ENCODE peak calls at places on chromosomes 11 and 22, in five cellular contexts. S is PC-3, W is transverse colon, A is epithelial cell of esophagus, T is astrocyte. K is an unnamed sample.

GRCh38 chr11:5929571-5929970 is 12.5 kb upstream of the OR56A3 start:
- DNase-seq in S (no peak), W (no peak), A (no peak), T (no peak), K (no peak)

GRCh38 chr11:36108812-36109498 is 165.1 kb downstream of the LDLRAD3 start:
- DNase-seq in S (no peak), W (no peak), A (no peak), T (no peak), K (no peak)

GRCh38 chr11:36312593-36312990 is 16.5 kb downstream of the PRR5L start:
- DNase-seq in S (peak; percentile 90), W (no peak), A (peak; percentile 69), T (peak; percentile 88), K (peak; percentile 46)

GRCh38 chr11:87859583-87859982 is 315.7 kb downstream of the RAB38 start:
- DNase-seq in S (peak; percentile 52), W (no peak), A (peak; percentile 22), T (peak; percentile 5), K (no peak)

GRCh38 chr11:36271794-36272409 is 17.3 kb downstream of the COMMD9 start:
- DNase-seq in S (peak; percentile 20), W (no peak), A (no peak), T (no peak), K (no peak)

GRCh38 chr22:23756891-23757290 is 2.7 kb upstream of the VPREB3 start:
- DNase-seq in S (no peak), W (no peak), A (no peak), T (no peak), K (no peak)

GRCh38 chr11:27282806-27283205 is 80.2 kb downstream of the CCDC34 start:
- DNase-seq in S (no peak), W (no peak), A (no peak), T (peak; percentile 78), K (peak; percentile 41)

GRCh38 chr11:35330924-35331323 is 88.4 kb downstream of the SLC1A2 start:
- DNase-seq in S (no peak), W (no peak), A (peak; percentile 11), T (no peak), K (no peak)

GRCh38 chr11:8006349-8006977 is 19.3 kb downstream of the EIF3F start:
- DNase-seq in S (peak; percentile 82), W (peak; percentile 54), A (peak; percentile 73), T (peak; percentile 39), K (peak; percentile 75)

GRCh38 chr22:38423512-38424503 is 31.2 kb downstream of the KCNJ4 start:
- DNase-seq in S (no peak), W (peak; percentile 43), A (peak; percentile 38), T (no peak), K (no peak)

GRCh38 chr11:56783448-56784041 is 35.0 kb upstream of the OR9G4 start:
- DNase-seq in S (peak; percentile 86), W (no peak), A (peak; percentile 78), T (peak; percentile 29), K (peak; percentile 64)

GRCh38 chr11:12801976-12802375 is 127.8 kb downstream of the TEAD1 start:
- DNase-seq in S (peak; percentile 38), W (no peak), A (no peak), T (no peak), K (no peak)

GRCh38 chr11:116691779-116692178 is 81.0 kb downstream of the BUD13 start:
- DNase-seq in S (peak; percentile 66), W (peak; percentile 44), A (peak; percentile 44), T (no peak), K (peak; percentile 18)

GRCh38 chr11:44747339-44747738 is 20.6 kb downstream of the TSPAN18 start:
- DNase-seq in S (no peak), W (no peak), A (no peak), T (peak; percentile 29), K (peak; percentile 97)

GRCh38 chr22:44526431-44527115 is 28.5 kb upstream of the RTL6 start:
- DNase-seq in S (no peak), W (no peak), A (no peak), T (no peak), K (no peak)

GRCh38 chr11:115676768-115677167 is 172.6 kb upstream of the CADM1 start:
- DNase-seq in S (no peak), W (no peak), A (no peak), T (peak; percentile 92), K (peak; percentile 80)

GRCh38 chr11:111443032-111443431 is 64.0 kb upstream of the POU2AF1 start:
- DNase-seq in S (no peak), W (no peak), A (no peak), T (no peak), K (no peak)

GRCh38 chr11:57131080-57131790 is 50.5 kb upstream of the LRRC55 start:
- DNase-seq in S (peak; percentile 65), W (peak; percentile 25), A (peak; percentile 69), T (no peak), K (peak; percentile 8)

GRCh38 chr22:39469681-39470461 is 13.1 kb downstream of the MGAT3 start:
- DNase-seq in S (no peak), W (no peak), A (no peak), T (no peak), K (no peak)

GRCh38 chr11:45471002-45471665 is 185.0 kb upstream of the SYT13 start:
- DNase-seq in S (no peak), W (no peak), A (no peak), T (no peak), K (no peak)

GRCh38 chr11:73981051-73981805 is 1.4 kb downstream of the UCP2 start:
- DNase-seq in S (no peak), W (no peak), A (no peak), T (no peak), K (no peak)

GRCh38 chr22:44497218-44497903 is 672 bp downstream of the RTL6 start:
- DNase-seq in S (no peak), W (peak; percentile 18), A (no peak), T (no peak), K (peak; percentile 22)

GRCh38 chr11:120601566-120601965 is 90.0 kb downstream of the GRIK4 start:
- DNase-seq in S (peak; percentile 12), W (no peak), A (no peak), T (peak; percentile 49), K (no peak)

GRCh38 chr11:19892876-19893275 is 180.2 kb downstream of the NAV2 start:
- DNase-seq in S (no peak), W (no peak), A (no peak), T (peak; percentile 59), K (peak; percentile 53)

GRCh38 chr11:5624489-5625278 is at the start of gene TRIM34:
- DNase-seq in S (peak; percentile 70), W (peak; percentile 67), A (peak; percentile 78), T (peak; percentile 55), K (peak; percentile 62)

GRCh38 chr11:34162856-34163255 is 57.4 kb downstream of the NAT10 start:
- DNase-seq in S (no peak), W (no peak), A (no peak), T (no peak), K (no peak)

GRCh38 chr22:21922370-21923162 is 30.1 kb downstream of the PPM1F start:
- DNase-seq in S (no peak), W (no peak), A (no peak), T (no peak), K (no peak)

GRCh38 chr11:57087966-57088365 is 93.8 kb upstream of the LRRC55 start:
- DNase-seq in S (no peak), W (no peak), A (no peak), T (no peak), K (no peak)

GRCh38 chr11:61173456-61173855 is 12.2 kb upstream of the VPS37C start:
- DNase-seq in S (peak; percentile 84), W (no peak), A (peak; percentile 8), T (no peak), K (peak; percentile 52)

GRCh38 chr11:79439430-79439892 is 1.4 kb downstream of the TENM4 start:
- DNase-seq in S (no peak), W (no peak), A (peak; percentile 30), T (peak; percentile 41), K (peak; percentile 37)

GRCh38 chr11:79437274-79437980 is 3.4 kb downstream of the TENM4 start:
- DNase-seq in S (no peak), W (peak; percentile 38), A (peak; percentile 59), T (peak; percentile 42), K (no peak)

GRCh38 chr11:79438631-79439429 is 2.0 kb downstream of the TENM4 start:
- DNase-seq in S (no peak), W (peak; percentile 18), A (peak; percentile 68), T (peak; percentile 30), K (peak; percentile 48)

GRCh38 chr11:79437981-79438630 is 2.7 kb downstream of the TENM4 start:
- DNase-seq in S (no peak), W (no peak), A (peak; percentile 79), T (peak; percentile 61), K (peak; percentile 78)

DNA sequence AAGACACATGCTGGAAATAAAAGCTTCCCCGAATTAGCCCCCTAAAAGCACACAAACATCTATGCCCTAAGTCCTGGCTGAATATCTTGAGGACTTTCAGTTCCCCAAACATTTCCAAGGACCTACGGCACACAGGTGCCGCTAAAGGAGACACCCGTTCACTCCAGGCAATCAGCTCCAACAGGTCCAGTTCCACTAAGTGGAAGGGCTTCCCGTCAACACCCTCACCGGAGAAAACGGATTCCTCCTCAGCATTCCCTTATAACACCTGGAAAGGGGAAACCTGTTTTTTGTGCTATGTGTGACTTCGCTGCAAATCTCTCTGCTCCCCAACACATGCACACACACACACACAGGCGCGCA is 3.9 kb downstream of the TENM4 start:
- DNase-seq in S (no peak), W (no peak), A (no peak), T (no peak), K (no peak)
- H3K4me3 ChIP-seq in S (peak overlapping the region; percentile 58), W (peak overlapping the region; percentile 20), A (peak overlapping the region; percentile 64), T (peak overlapping the region; percentile 76), K (peak overlapping the region; percentile 74)

DNA sequence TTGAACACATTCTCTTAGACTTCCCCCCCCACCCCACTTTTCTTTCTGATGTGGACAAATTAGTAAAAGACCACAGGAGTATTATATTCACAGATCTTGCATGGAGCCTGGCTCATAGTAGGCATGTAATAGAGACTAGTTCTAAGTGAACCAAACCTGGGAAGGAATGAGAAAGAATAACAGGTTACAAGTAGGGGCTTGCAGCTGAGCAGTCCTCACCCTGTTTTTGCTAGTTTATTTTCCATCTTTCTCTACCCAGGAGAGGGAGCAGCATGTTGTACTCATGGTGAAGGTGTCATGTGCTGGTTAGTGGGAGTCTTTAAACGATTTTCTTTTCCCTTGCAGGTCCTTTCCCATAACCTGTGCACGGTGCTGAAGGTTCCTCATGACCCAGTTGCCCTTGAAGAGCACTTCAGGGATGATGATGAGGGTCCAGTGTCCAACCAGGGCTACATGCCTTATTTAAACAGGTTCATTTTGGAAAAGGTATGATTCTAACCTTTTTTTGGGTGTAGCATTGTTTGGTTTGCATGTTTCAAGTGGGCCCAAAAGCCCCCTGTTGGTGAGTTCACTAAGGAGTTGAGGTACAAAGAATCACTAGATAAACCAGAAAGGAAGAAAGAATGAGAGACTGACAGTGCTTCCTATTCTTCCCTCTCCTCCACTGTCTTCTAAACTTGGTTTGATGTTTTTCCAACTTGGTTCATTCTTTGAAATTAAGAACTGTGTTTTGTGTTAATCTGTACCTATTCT is 30.1 kb downstream of the SWAP70 start:
- DNase-seq in S (no peak), W (no peak), A (peak; percentile 77), T (no peak), K (no peak)
- TF ChIP-seq CTCF in S (no peak), W (no peak), A (no peak), T (no peak), K (no peak)

GRCh38 chr11:67441731-67442401 is 1.4 kb downstream of the CORO1B start:
- DNase-seq in S (no peak), W (no peak), A (no peak), T (no peak), K (no peak)
- H3K4me3 ChIP-seq in S (peak overlapping the region; percentile 82), W (no peak overlapping the region), A (no peak overlapping the region), T (no peak overlapping the region), K (peak overlapping the region; percentile 82)

GRCh38 chr11:83409891-83410290 is 123.7 kb upstream of the CCDC90B start:
- DNase-seq in S (no peak), W (no peak), A (no peak), T (no peak), K (no peak)
- TF ChIP-seq CTCF in S (no peak), W (no peak), A (no peak), T (no peak), K (no peak)